ENCODE peak calls at places on chromosomes 12 and 14, in eight cellular contexts. Y is CD4-positive, alpha-beta T cell; H is ELR; P is hypothalamus; V is activated CD4-positive, CD25-positive, alpha-beta regulatory T cell treated with anti-CD3 and anti-CD28 coated beads, Interleukin-2, amount 50 U/mL, for 16 hours; Z is T1000; W is neural progenitor cell; K is AG10803. F is an unnamed sample.

GRCh38 chr12:3630621-3631271 is 122.2 kb downstream of the CRACR2A start:
- DNase-seq in Y (no peak), W (no peak), P (no peak), H (no peak), V (no peak), Z (no peak), K (no peak), F (no peak)

GRCh38 chr14:32298346-32298745 is 30.8 kb upstream of the AKAP6 start:
- DNase-seq in V (no peak), W (no peak), P (no peak), Y (no peak), Z (no peak), K (peak; percentile 11), H (peak; percentile 1), F (no peak)

GRCh38 chr14:21074398-21075272 is 4.5 kb downstream of the ARHGEF40 start:
- DNase-seq in V (no peak), K (no peak), H (no peak), Z (no peak), Y (no peak), W (no peak), P (no peak), F (no peak)

GRCh38 chr12:6703631-6704030 is 3.0 kb upstream of the PIANP start:
- DNase-seq in Z (no peak), P (no peak), K (no peak), H (peak; percentile 48), V (no peak), W (peak; percentile 66), Y (no peak), F (no peak)

GRCh38 chr12:121811434-121812319 is 7.9 kb downstream of the SETD1B start:
- DNase-seq in P (peak; percentile 43), H (peak; percentile 79), K (peak; percentile 57), V (peak; percentile 44), Z (no peak), W (peak; percentile 92), Y (peak; percentile 56), F (peak; percentile 94)

GRCh38 chr14:72682188-72682587 is 211.7 kb downstream of the DPF3 start:
- DNase-seq in H (peak; percentile 41), Y (no peak), K (peak; percentile 91), P (no peak), W (no peak), Z (no peak), V (no peak), F (no peak)

GRCh38 chr14:32727827-32728226 is 210.9 kb upstream of the NPAS3 start:
- DNase-seq in V (no peak), K (no peak), Z (no peak), Y (no peak), W (no peak), P (no peak), H (no peak), F (no peak)

GRCh38 chr12:122880668-122881067 is 15.3 kb downstream of the VPS37B start:
- DNase-seq in Z (no peak), V (no peak), P (no peak), K (peak; percentile 54), H (peak; percentile 55), Y (no peak), W (peak; percentile 73), F (peak; percentile 79)

GRCh38 chr14:78762331-78762730 is 592.2 kb downstream of the NRXN3 start:
- DNase-seq in H (no peak), V (no peak), W (no peak), K (no peak), P (no peak), Z (no peak), Y (no peak), F (no peak)

GRCh38 chr12:58378038-58378437 is 436.7 kb downstream of the ATP23 start:
- DNase-seq in V (no peak), H (no peak), W (no peak), K (peak; percentile 49), Y (no peak), Z (no peak), P (no peak), F (no peak)

GRCh38 chr14:63840981-63841380 is 11.8 kb upstream of the SYNE2 start:
- DNase-seq in Z (no peak), P (no peak), V (peak; percentile 29), Y (peak; percentile 53), W (peak; percentile 23), K (no peak), H (peak; percentile 20), F (peak; percentile 24)

GRCh38 chr14:68548194-68549056 is 244.4 kb downstream of the ZFP36L1 start:
- DNase-seq in W (peak; percentile 68), P (no peak), V (no peak), Y (no peak), H (peak; percentile 98), Z (peak; percentile 84), K (peak; percentile 99), F (no peak)

GRCh38 chr14:88326352-88327103 is 3.5 kb upstream of the KCNK10 start:
- DNase-seq in H (no peak), V (no peak), W (peak; percentile 57), Y (no peak), K (no peak), Z (no peak), P (no peak), F (peak; percentile 40)

GRCh38 chr12:198708-199107 is 15.2 kb downstream of the SLC6A12 start:
- DNase-seq in K (no peak), W (no peak), V (no peak), P (no peak), Y (no peak), Z (no peak), H (no peak), F (no peak)

GRCh38 chr12:104741072-104741471 is 217.0 kb downstream of the SLC41A2 start:
- DNase-seq in W (no peak), K (no peak), V (no peak), Z (no peak), Y (no peak), P (no peak), H (no peak), F (no peak)

GRCh38 chr14:55116246-55117030 is 12.6 kb upstream of the LGALS3 start:
- DNase-seq in W (no peak), Z (no peak), V (no peak), K (no peak), Y (no peak), P (no peak), H (no peak), F (no peak)

GRCh38 chr12:108063192-108063591 is 65.9 kb upstream of the WSCD2 start:
- DNase-seq in V (no peak), Y (no peak), Z (no peak), P (no peak), K (peak; percentile 2), W (peak; percentile 61), H (peak; percentile 34), F (peak; percentile 47)

GRCh38 chr12:50006754-50007442 is 18.4 kb downstream of the RACGAP1 start:
- DNase-seq in Y (no peak), P (no peak), Z (no peak), V (no peak), W (no peak), H (peak; percentile 78), K (peak; percentile 62), F (peak; percentile 31)

GRCh38 chr12:68950511-68950910 is 17.5 kb upstream of the CPM start:
- DNase-seq in V (no peak), P (no peak), K (no peak), H (no peak), Z (no peak), Y (no peak), W (no peak), F (no peak)

GRCh38 chr12:128687851-128688250 is 135.9 kb downstream of the SLC15A4 start:
- DNase-seq in V (no peak), P (no peak), Z (no peak), H (no peak), K (no peak), W (no peak), Y (no peak), F (no peak)

GRCh38 chr14:104229621-104230041 is 91.2 kb downstream of the KIF26A start:
- DNase-seq in H (no peak), K (no peak), V (no peak), P (no peak), Y (no peak), Z (no peak), W (no peak), F (no peak)

GRCh38 chr14:55556929-55557623 is 22.9 kb upstream of the KTN1 start:
- DNase-seq in P (no peak), W (peak; percentile 31), V (no peak), Y (no peak), K (peak; percentile 97), Z (peak; percentile 79), H (peak; percentile 78), F (peak; percentile 38)

GRCh38 chr12:117774986-117775775 is 193.6 kb downstream of the KSR2 start:
- DNase-seq in V (no peak), Z (no peak), P (no peak), W (no peak), Y (no peak), K (peak; percentile 58), H (no peak), F (no peak)

GRCh38 chr12:125143491-125143890 is 78.3 kb downstream of the AACS start:
- DNase-seq in V (no peak), H (peak; percentile 34), Z (no peak), W (no peak), Y (no peak), K (peak; percentile 71), P (no peak), F (no peak)

GRCh38 chr12:25155031-25155576 is 39.9 kb downstream of the DNAI7 start:
- DNase-seq in Y (no peak), K (peak; percentile 30), P (no peak), W (peak; percentile 30), Z (no peak), V (no peak), H (peak; percentile 77), F (peak; percentile 33)

GRCh38 chr12:121579981-121580868 is 598 bp downstream of the KDM2B start:
- DNase-seq in Z (peak; percentile 98), V (peak; percentile 63), P (peak; percentile 51), Y (peak; percentile 80), H (peak; percentile 76), K (peak; percentile 61), W (peak; percentile 92), F (peak; percentile 90)

GRCh38 chr12:132773077-132774020 is 11.7 kb upstream of the ANKLE2 start:
- DNase-seq in K (no peak), Z (no peak), Y (no peak), V (no peak), W (no peak), H (no peak), P (no peak), F (no peak)

GRCh38 chr14:90893510-90893909 is 77.3 kb upstream of the TTC7B start:
- DNase-seq in Z (no peak), Y (no peak), K (no peak), W (no peak), V (no peak), P (no peak), H (no peak), F (no peak)

GRCh38 chr14:68328509-68328908 is 464.4 kb downstream of the ZFP36L1 start:
- DNase-seq in P (no peak), H (no peak), Y (no peak), W (no peak), V (no peak), Z (no peak), K (no peak), F (no peak)

GRCh38 chr12:44709166-44709565 is 166.9 kb downstream of the NELL2 start:
- DNase-seq in K (no peak), Y (no peak), H (peak; percentile 0), Z (no peak), W (no peak), P (no peak), V (no peak), F (no peak)

GRCh38 chr12:132243596-132244289 is 85.6 kb downstream of the GALNT9 start:
- DNase-seq in P (no peak), Z (no peak), V (no peak), H (no peak), Y (no peak), K (no peak), W (peak; percentile 64), F (no peak)

GRCh38 chr14:51095854-51096823 is 1.2 kb upstream of the TRIM9 start:
- DNase-seq in P (peak; percentile 72), Z (peak; percentile 39), W (peak; percentile 17), H (peak; percentile 43), K (peak; percentile 28), Y (no peak), V (no peak), F (no peak)

GRCh38 chr14:94570002-94570400 is 8.8 kb downstream of the SERPINA4 start:
- DNase-seq in Z (no peak), H (no peak), K (no peak), V (no peak), P (no peak), Y (no peak), W (no peak), F (no peak)

GRCh38 chr12:9793774-9794395 is 33.2 kb upstream of the CD69 start:
- DNase-seq in W (no peak), Z (no peak), P (no peak), H (no peak), Y (no peak), V (no peak), K (no peak), F (no peak)

F was measured in D341Med.